ENCODE peak calls at places on chromosomes 16 and 17, in six cellular contexts. Y is mammary epithelial cell, U is brain microvascular endothelial cell, Z is neural crest cell, F is cardiac muscle cell, R is NCI-H1436. I is an unnamed sample.

GRCh38 chr16:74842413-74842812 is 67.8 kb upstream of the FA2H start:
- DNase-seq in Y (peak; percentile 44), F (no peak), U (no peak), R (no peak), Z (no peak), I (peak; percentile 9)

GRCh38 chr16:2691491-2692248 is 9.3 kb downstream of the KCTD5 start:
- DNase-seq in Z (no peak), R (no peak), F (no peak), U (no peak), Y (no peak), I (no peak)

GRCh38 chr16:72952404-72953301 is 95.3 kb downstream of the ZFHX3 start:
- DNase-seq in F (no peak), R (no peak), U (peak; percentile 94), Y (no peak), Z (no peak), I (no peak)

GRCh38 chr17:42560246-42560645 is 1.7 kb upstream of the COASY start:
- DNase-seq in U (no peak), Z (no peak), F (no peak), Y (no peak), R (no peak), I (no peak)

GRCh38 chr16:89409161-89409711 is 81.1 kb downstream of the ANKRD11 start:
- DNase-seq in F (no peak), Y (peak; percentile 79), U (peak; percentile 14), R (no peak), Z (no peak), I (no peak)

GRCh38 chr17:72125742-72126141 is 4.9 kb downstream of the SOX9 start:
- DNase-seq in F (no peak), Y (peak; percentile 55), Z (no peak), U (no peak), R (no peak), I (no peak)

GRCh38 chr17:82782657-82783207 is 30.9 kb downstream of the TBCD start:
- DNase-seq in Z (no peak), Y (no peak), F (no peak), R (no peak), U (no peak), I (no peak)

GRCh38 chr16:86071611-86072240 is 172.8 kb downstream of the IRF8 start:
- DNase-seq in F (no peak), U (no peak), Z (no peak), R (no peak), Y (no peak), I (no peak)

GRCh38 chr16:24102120-24102740 is 153.9 kb upstream of the CACNG3 start:
- DNase-seq in Z (no peak), F (no peak), U (no peak), R (no peak), Y (no peak), I (no peak)

GRCh38 chr17:61382796-61383688 is 16.6 kb upstream of the TBX2 start:
- DNase-seq in Y (no peak), Z (no peak), U (no peak), R (no peak), F (no peak), I (no peak)

GRCh38 chr16:86374603-86375002 is 135.7 kb upstream of the FOXF1 start:
- DNase-seq in Z (no peak), R (no peak), F (no peak), Y (no peak), U (no peak), I (no peak)

GRCh38 chr17:81710514-81711308 is 1.4 kb upstream of the SLC25A10 start:
- DNase-seq in R (no peak), F (no peak), Y (no peak), U (no peak), Z (no peak), I (no peak)

GRCh38 chr17:50604470-50604869 is 30.2 kb upstream of the ABCC3 start:
- DNase-seq in Y (no peak), U (no peak), R (no peak), Z (no peak), F (no peak), I (peak; percentile 82)

GRCh38 chr17:53032861-53033271 is 789.9 kb upstream of the KIF2B start:
- DNase-seq in Y (peak; percentile 50), Z (peak; percentile 7), R (peak; percentile 21), U (no peak), F (peak; percentile 94), I (peak; percentile 46)

GRCh38 chr16:30382398-30383015 is at the start of gene SEPTIN1:
- DNase-seq in Z (no peak), R (peak; percentile 59), U (no peak), Y (no peak), F (no peak), I (no peak)

GRCh38 chr17:66508896-66509843 is 206.8 kb downstream of the PRKCA start:
- DNase-seq in F (no peak), U (peak; percentile 52), Z (no peak), Y (peak; percentile 96), R (no peak), I (no peak)

GRCh38 chr16:49181812-49182211 is 99.8 kb downstream of the CBLN1 start:
- DNase-seq in U (no peak), Z (no peak), Y (no peak), F (no peak), R (peak; percentile 22), I (peak; percentile 7)

GRCh38 chr17:21280081-21280518 is 4.4 kb upstream of the MAP2K3 start:
- DNase-seq in Z (peak; percentile 96), R (peak; percentile 85), F (peak; percentile 88), U (peak; percentile 76), Y (peak; percentile 66), I (peak; percentile 57)

GRCh38 chr16:3022697-3023414 is 886 bp downstream of the HCFC1R1 start:
- DNase-seq in R (peak; percentile 76), Y (no peak), U (peak; percentile 15), Z (no peak), F (no peak), I (no peak)

GRCh38 chr16:88077328-88078108 is 126.3 kb downstream of the BANP start:
- DNase-seq in Z (no peak), U (no peak), F (peak; percentile 42), Y (no peak), R (no peak), I (no peak)

GRCh38 chr16:16982614-16983013 is 488.1 kb downstream of the XYLT1 start:
- DNase-seq in Y (no peak), F (no peak), U (no peak), R (peak; percentile 54), Z (no peak), I (no peak)

GRCh38 chr16:35506018-35506897 is 2046.8 kb downstream of the TP53TG3F start:
- DNase-seq in Y (no peak), U (no peak), Z (no peak), F (no peak), R (no peak), I (peak; percentile 66)

GRCh38 chr17:6231886-6232767 is 161.9 kb downstream of the WSCD1 start:
- DNase-seq in Y (peak; percentile 79), F (no peak), R (peak; percentile 14), U (no peak), Z (no peak), I (no peak)

GRCh38 chr17:29590261-29590978 is 972 bp upstream of the GIT1 start:
- DNase-seq in U (no peak), F (no peak), R (peak; percentile 74), Y (no peak), Z (no peak), I (peak; percentile 57)

GRCh38 chr17:41647940-41648410 is 23.6 kb upstream of the KRT17 start:
- DNase-seq in Y (peak; percentile 65), F (peak; percentile 90), U (peak; percentile 66), R (peak; percentile 88), Z (peak; percentile 99), I (peak; percentile 58)

GRCh38 chr17:40442392-40443195 is 656 bp upstream of the IGFBP4 start:
- DNase-seq in F (no peak), Y (no peak), U (no peak), R (no peak), Z (no peak), I (no peak)

GRCh38 chr17:46002311-46002972 is 3.4 kb downstream of the STH start:
- DNase-seq in R (peak; percentile 54), Y (peak; percentile 41), U (peak; percentile 59), Z (peak; percentile 78), F (peak; percentile 77), I (peak; percentile 23)

GRCh38 chr16:2243031-2243528 is 6.8 kb downstream of the DNASE1L2 start:
- DNase-seq in Y (no peak), Z (no peak), R (no peak), F (no peak), U (no peak), I (no peak)

GRCh38 chr16:62036101-62036806 is at the start of gene CDH8:
- DNase-seq in R (peak; percentile 44), Z (peak; percentile 43), Y (peak; percentile 14), U (peak; percentile 36), F (peak; percentile 80), I (no peak)

GRCh38 chr16:86572041-86572521 is 5.5 kb downstream of the FOXC2 start:
- DNase-seq in Y (no peak), U (no peak), Z (no peak), F (no peak), R (no peak), I (no peak)

GRCh38 chr16:8505327-8505991 is 84.9 kb downstream of the TMEM114 start:
- DNase-seq in F (no peak), Y (no peak), R (no peak), Z (no peak), U (no peak), I (no peak)

I was measured in NCI-H2171.